ENCODE peak calls at places on chromosomes 13 and 19, in six cellular contexts. One of them, this sample, is unnamed. For H3K4me1, the result is how much of the 10 kb centered on the place peaks cover.

GRCh38 chr13:108190897-108191296 is 24.4 kb downstream of the LIG4 start:
- DNase-seq in OCI-LY7: no peak
- DNase-seq in GM23248: no peak
- DNase-seq in hepatocyte: no peak
- DNase-seq in transverse colon: no peak
- DNase-seq in ovary: no peak
- DNase-seq in this sample: no peak

GRCh38 chr13:28753208-28753892 is 34.6 kb upstream of the SLC46A3 start:
- DNase-seq in OCI-LY7: no peak
- DNase-seq in GM23248: peak
- DNase-seq in hepatocyte: peak
- DNase-seq in transverse colon: peak
- DNase-seq in ovary: no peak
- DNase-seq in this sample: peak

GRCh38 chr19:53546766-53547541 is 9.0 kb downstream of the ZNF331 start:
- DNase-seq in OCI-LY7: no peak
- DNase-seq in GM23248: no peak
- DNase-seq in hepatocyte: no peak
- DNase-seq in transverse colon: no peak
- DNase-seq in ovary: no peak
- DNase-seq in this sample: no peak

GRCh38 chr19:5823579-5824281 is 15.8 kb downstream of the FUT6 start:
- DNase-seq in OCI-LY7: no peak
- DNase-seq in GM23248: no peak
- DNase-seq in hepatocyte: no peak
- DNase-seq in transverse colon: peak
- DNase-seq in ovary: no peak
- DNase-seq in this sample: no peak

GRCh38 chr13:27556109-27556508 is 64.2 kb downstream of the LNX2 start:
- DNase-seq in OCI-LY7: no peak
- DNase-seq in GM23248: peak
- DNase-seq in hepatocyte: no peak
- DNase-seq in transverse colon: no peak
- DNase-seq in ovary: no peak
- DNase-seq in this sample: no peak

GRCh38 chr19:29329460-29330134 is 116.6 kb upstream of the UQCRFS1 start:
- DNase-seq in OCI-LY7: peak
- DNase-seq in GM23248: peak
- DNase-seq in hepatocyte: peak
- DNase-seq in transverse colon: no peak
- DNase-seq in ovary: no peak
- DNase-seq in this sample: no peak

GRCh38 chr19:53868892-53869804 is 1.5 kb downstream of the MYADM start:
- DNase-seq in OCI-LY7: peak
- DNase-seq in GM23248: peak
- DNase-seq in hepatocyte: peak
- DNase-seq in transverse colon: peak
- DNase-seq in ovary: peak
- DNase-seq in this sample: peak

GRCh38 chr13:110414283-110414682 is 107.2 kb downstream of the COL4A2 start:
- DNase-seq in OCI-LY7: no peak
- DNase-seq in GM23248: no peak
- DNase-seq in hepatocyte: no peak
- DNase-seq in transverse colon: no peak
- DNase-seq in ovary: no peak
- DNase-seq in this sample: no peak

GRCh38 chr13:41458939-41459753 is 1.8 kb downstream of the RGCC start:
- DNase-seq in OCI-LY7: peak
- DNase-seq in GM23248: peak
- DNase-seq in hepatocyte: peak
- DNase-seq in transverse colon: peak
- DNase-seq in ovary: no peak
- DNase-seq in this sample: no peak

GRCh38 chr19:40907968-40908735 is 26.1 kb upstream of the CYP2A7 start:
- DNase-seq in OCI-LY7: no peak
- DNase-seq in GM23248: peak
- DNase-seq in hepatocyte: no peak
- DNase-seq in transverse colon: no peak
- DNase-seq in ovary: peak
- DNase-seq in this sample: no peak
- H3K4me3 ChIP-seq in OCI-LY7: no peak
- H3K4me3 ChIP-seq in GM23248: peak
- H3K4me3 ChIP-seq in hepatocyte: no peak
- H3K4me3 ChIP-seq in transverse colon: peak
- H3K4me3 ChIP-seq in ovary: peak
- H3K4me3 ChIP-seq in this sample: no peak

DNA sequence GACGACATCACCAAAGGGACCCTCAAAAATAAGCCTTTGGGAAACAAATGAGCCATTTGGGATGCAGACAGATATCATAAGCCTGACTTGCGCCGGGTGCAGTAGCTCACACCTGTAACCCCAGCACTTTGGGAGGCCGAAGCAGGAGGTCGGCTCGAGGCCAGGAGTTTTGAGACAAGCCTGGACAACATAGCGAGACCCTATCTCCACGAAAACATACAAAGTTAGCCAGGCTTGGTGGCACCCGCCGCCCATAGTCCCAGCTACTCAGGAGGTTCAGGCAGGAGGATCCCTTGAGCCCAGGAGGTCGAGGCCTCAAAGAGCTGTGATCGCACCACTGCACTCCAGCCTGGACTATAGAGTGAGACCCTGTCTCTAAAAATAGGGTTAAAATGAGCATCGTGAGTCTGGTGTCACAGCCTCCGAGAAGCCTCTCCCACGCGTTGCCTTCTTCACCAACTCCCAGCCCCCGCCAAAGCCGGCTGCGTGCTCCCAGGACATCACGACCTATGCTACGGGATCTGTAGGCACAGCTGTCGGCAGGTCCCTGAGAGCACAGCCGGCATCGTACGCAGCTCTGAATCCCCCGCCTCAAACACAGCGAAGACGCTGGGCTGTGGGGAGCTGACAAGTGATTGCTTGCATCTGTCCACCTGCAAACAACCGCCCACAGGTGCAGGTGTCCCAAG is 1.6 kb downstream of the REXO1 start:
- DNase-seq in OCI-LY7: no peak
- DNase-seq in GM23248: no peak
- DNase-seq in hepatocyte: no peak
- DNase-seq in transverse colon: no peak
- DNase-seq in ovary: no peak
- DNase-seq in this sample: no peak
- H3K4me1 ChIP-seq in OCI-LY7: under half
- H3K4me1 ChIP-seq in GM23248: under half
- H3K4me1 ChIP-seq in hepatocyte: under half
- H3K4me1 ChIP-seq in transverse colon: under half
- H3K4me1 ChIP-seq in ovary: under half
- H3K4me1 ChIP-seq in this sample: under half

GRCh38 chr19:4337906-4338440 is 654 bp downstream of the STAP2 start:
- DNase-seq in OCI-LY7: no peak
- DNase-seq in GM23248: peak
- DNase-seq in hepatocyte: peak
- DNase-seq in transverse colon: peak
- DNase-seq in ovary: peak
- DNase-seq in this sample: peak
- H3K27ac ChIP-seq in OCI-LY7: no peak
- H3K27ac ChIP-seq in GM23248: no peak
- H3K27ac ChIP-seq in hepatocyte: peak
- H3K27ac ChIP-seq in transverse colon: peak
- H3K27ac ChIP-seq in ovary: peak
- H3K27ac ChIP-seq in this sample: no peak

DNA sequence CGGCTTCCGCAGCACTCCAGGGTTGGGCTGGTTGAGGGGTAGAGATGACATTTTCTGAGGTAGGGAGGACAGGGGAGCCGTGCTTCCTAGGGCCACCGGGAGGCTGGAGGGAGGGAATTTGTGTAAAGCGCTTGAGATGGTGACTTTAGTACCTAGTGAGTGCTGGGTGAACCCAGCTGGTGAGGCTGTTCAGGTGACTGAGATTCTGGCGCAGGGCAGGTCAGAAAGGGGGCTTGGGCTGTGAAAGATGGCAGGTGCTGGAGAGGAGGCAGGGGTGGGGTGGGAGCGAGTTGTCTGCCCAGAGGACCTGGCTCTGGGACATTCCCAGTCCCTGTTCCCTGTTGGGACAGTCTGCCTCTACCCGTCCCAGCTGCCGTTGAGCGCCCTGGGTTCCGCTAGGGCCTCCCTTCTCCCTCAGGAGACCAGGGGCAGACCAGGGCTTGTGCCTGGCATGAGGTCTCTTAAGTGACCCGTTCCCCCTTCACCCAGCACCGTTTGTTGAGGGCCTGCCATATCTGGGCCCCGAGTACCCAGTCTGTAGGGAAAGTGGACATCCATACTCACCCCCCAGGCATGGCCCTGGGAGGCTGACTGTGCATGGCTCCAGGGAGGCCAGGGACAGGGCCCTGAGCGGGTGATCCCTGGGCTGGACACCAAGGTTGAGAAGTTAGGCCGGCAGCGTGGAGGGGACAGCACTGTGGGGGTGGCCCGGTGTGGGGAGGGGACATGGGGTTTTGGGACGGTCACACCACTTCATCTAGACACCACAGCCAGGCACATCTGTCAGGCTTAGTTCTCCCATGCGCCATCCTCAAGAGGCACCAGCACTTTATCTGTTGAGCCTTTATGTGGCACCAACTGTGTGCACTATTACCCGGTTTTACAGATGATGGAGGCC is 5.0 kb downstream of the PTOV1 start:
- DNase-seq in OCI-LY7: no peak
- DNase-seq in GM23248: no peak
- DNase-seq in hepatocyte: no peak
- DNase-seq in transverse colon: no peak
- DNase-seq in ovary: no peak
- DNase-seq in this sample: peak
- H3K4me3 ChIP-seq in OCI-LY7: no peak
- H3K4me3 ChIP-seq in GM23248: no peak
- H3K4me3 ChIP-seq in hepatocyte: no peak
- H3K4me3 ChIP-seq in transverse colon: no peak
- H3K4me3 ChIP-seq in ovary: no peak
- H3K4me3 ChIP-seq in this sample: no peak

DNA sequence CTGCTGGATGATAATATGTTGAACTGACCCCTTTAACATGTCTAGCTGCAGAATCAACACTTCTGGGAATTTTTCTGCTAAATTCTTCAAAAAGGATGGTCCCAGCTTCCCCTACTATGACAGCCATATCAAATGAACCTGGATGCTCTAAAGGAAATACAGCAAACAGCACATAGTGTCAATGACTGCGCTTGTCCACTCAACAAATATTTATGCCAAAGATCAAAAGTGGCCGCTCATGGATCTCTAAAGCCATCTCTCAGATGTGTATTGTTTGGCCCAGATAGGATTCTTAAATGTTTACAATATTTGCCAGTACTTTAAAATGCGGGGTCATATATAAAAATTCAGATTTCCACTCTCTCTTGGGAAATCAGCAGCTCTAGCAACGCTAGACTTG is 3.3 kb downstream of the TBC1D4 start:
- DNase-seq in OCI-LY7: no peak
- DNase-seq in GM23248: no peak
- DNase-seq in hepatocyte: no peak
- DNase-seq in transverse colon: no peak
- DNase-seq in ovary: no peak
- DNase-seq in this sample: no peak
- H3K4me1 ChIP-seq in OCI-LY7: under half
- H3K4me1 ChIP-seq in GM23248: under half
- H3K4me1 ChIP-seq in hepatocyte: under half
- H3K4me1 ChIP-seq in transverse colon: under half
- H3K4me1 ChIP-seq in ovary: under half
- H3K4me1 ChIP-seq in this sample: under half

GRCh38 chr13:96473463-96474157 is 383.7 kb downstream of the HS6ST3 start:
- DNase-seq in OCI-LY7: no peak
- DNase-seq in GM23248: no peak
- DNase-seq in hepatocyte: no peak
- DNase-seq in transverse colon: no peak
- DNase-seq in ovary: no peak
- DNase-seq in this sample: no peak

GRCh38 chr13:96475103-96475502 is 385.2 kb downstream of the HS6ST3 start:
- DNase-seq in OCI-LY7: no peak
- DNase-seq in GM23248: no peak
- DNase-seq in hepatocyte: no peak
- DNase-seq in transverse colon: no peak
- DNase-seq in ovary: no peak
- DNase-seq in this sample: peak

GRCh38 chr13:96474158-96474606 is 384.3 kb downstream of the HS6ST3 start:
- DNase-seq in OCI-LY7: no peak
- DNase-seq in GM23248: no peak
- DNase-seq in hepatocyte: no peak
- DNase-seq in transverse colon: no peak
- DNase-seq in ovary: no peak
- DNase-seq in this sample: no peak
- H3K27ac ChIP-seq in OCI-LY7: no peak
- H3K27ac ChIP-seq in GM23248: no peak
- H3K27ac ChIP-seq in hepatocyte: no peak
- H3K27ac ChIP-seq in transverse colon: no peak
- H3K27ac ChIP-seq in ovary: no peak
- H3K27ac ChIP-seq in this sample: no peak

GRCh38 chr19:1315470-1316166 is 29.9 kb downstream of the EFNA2 start:
- DNase-seq in OCI-LY7: no peak
- DNase-seq in GM23248: peak
- DNase-seq in hepatocyte: peak
- DNase-seq in transverse colon: peak
- DNase-seq in ovary: peak
- DNase-seq in this sample: peak
- H3K4me3 ChIP-seq in OCI-LY7: no peak
- H3K4me3 ChIP-seq in GM23248: peak
- H3K4me3 ChIP-seq in hepatocyte: no peak
- H3K4me3 ChIP-seq in transverse colon: peak
- H3K4me3 ChIP-seq in ovary: no peak
- H3K4me3 ChIP-seq in this sample: no peak

This sample was measured in right cardiac atrium.